ENCODE peak calls at places on chromosomes 7 and 10, in six cellular contexts. A is right lobe of liver, K is PC-9, Q is left ventricle myocardium inferior, N is fibroblast of pulmonary artery, W is colonic mucosa. M is an unnamed sample.

GRCh38 chr7:74405191-74405898 is 48.4 kb upstream of the GTF2IRD1 start:
- DNase-seq in A (no peak), N (peak), Q (no peak), K (no peak), W (no peak), M (no peak)

GRCh38 chr7:76390092-76390491 is 19.4 kb downstream of the SSC4D start:
- DNase-seq in K (no peak), A (no peak), W (no peak), N (no peak), Q (no peak), M (no peak)

GRCh38 chr7:73903321-73904218 is 42.6 kb downstream of the TMEM270 start:
- DNase-seq in Q (no peak), W (no peak), K (no peak), A (no peak), N (no peak), M (no peak)

GRCh38 chr10:61747341-61747740 is 84.6 kb downstream of the CABCOCO1 start:
- DNase-seq in Q (no peak), K (peak), N (peak), W (no peak), A (no peak), M (no peak)

GRCh38 chr7:86814980-86815379 is 171.3 kb downstream of the GRM3 start:
- DNase-seq in N (peak), Q (no peak), W (no peak), K (no peak), A (no peak), M (no peak)

GRCh38 chr7:37092548-37092947 is 356.1 kb downstream of the ELMO1 start:
- DNase-seq in K (no peak), Q (no peak), A (no peak), W (no peak), N (no peak), M (no peak)

GRCh38 chr10:132248455-132249231 is 59.1 kb downstream of the STK32C start:
- DNase-seq in N (peak), A (peak), K (no peak), Q (no peak), W (peak), M (peak)

GRCh38 chr10:89773081-89773480 is 71.7 kb downstream of the KIF20B start:
- DNase-seq in N (peak), K (no peak), A (no peak), Q (no peak), W (no peak), M (no peak)

GRCh38 chr7:34236839-34237492 is 331.6 kb downstream of the BMPER start:
- DNase-seq in W (no peak), Q (no peak), K (peak), N (no peak), A (no peak), M (no peak)

GRCh38 chr10:58431903-58432302 is 46.7 kb downstream of the TFAM start:
- DNase-seq in N (no peak), A (no peak), W (no peak), Q (no peak), K (no peak), M (no peak)

GRCh38 chr7:1112109-1112508 is 24.2 kb downstream of the GPER1 start:
- DNase-seq in A (no peak), Q (peak), W (no peak), N (no peak), K (no peak), M (no peak)

GRCh38 chr7:99514050-99514449 is 9.6 kb downstream of the ZKSCAN5 start:
- DNase-seq in A (no peak), Q (no peak), W (no peak), N (peak), K (no peak), M (no peak)

GRCh38 chr7:150342119-150342405 is 633 bp upstream of the RARRES2 start:
- DNase-seq in K (no peak), W (no peak), Q (no peak), A (no peak), N (no peak), M (no peak)

DNA sequence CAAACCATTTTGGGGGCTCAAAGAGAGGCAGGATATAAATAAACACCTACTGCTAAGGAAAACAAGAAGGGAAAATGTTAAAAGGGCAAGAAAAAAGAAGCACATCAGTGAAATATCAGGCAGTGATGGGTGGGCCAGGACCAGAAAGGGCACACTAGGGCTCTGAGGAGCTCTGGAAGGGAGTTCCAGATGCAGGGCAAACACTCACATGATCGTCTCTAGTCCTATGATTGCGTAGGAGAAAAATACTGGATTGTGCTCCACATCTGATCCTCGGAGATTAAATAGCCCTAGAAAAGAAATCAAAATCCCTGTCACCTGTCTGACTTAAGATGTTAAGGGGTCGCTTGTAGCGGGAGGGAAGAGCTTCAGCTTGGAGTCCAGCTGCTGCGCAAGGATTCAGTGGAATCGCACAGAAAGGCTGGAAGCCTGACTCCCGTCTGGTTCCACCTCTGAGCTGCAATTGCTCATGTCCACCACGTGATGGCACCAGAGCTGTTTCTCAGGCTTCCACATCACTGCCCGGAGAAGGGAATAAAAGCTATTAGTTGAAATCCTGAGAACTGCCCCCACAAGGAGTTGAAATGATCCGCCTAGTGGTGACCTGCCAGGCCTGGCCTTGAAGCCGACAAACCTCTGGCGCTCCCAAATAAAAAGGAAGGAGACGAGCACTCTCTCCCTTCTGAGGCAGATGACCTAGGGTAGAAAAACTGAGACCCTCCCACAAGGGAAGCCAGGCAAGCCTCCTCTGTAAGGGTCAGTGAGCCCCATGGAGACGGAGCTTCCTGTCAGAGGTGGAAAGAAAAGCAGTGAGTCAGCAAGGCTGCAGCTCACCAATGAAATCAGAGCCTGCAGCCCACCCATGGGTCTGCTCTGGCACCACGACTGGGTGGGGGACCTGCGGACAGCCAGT is 39.2 kb downstream of the XPNPEP1 start:
- DNase-seq in Q (peak), K (peak), N (peak), A (peak), W (peak), M (peak)
- H3K4me3 ChIP-seq in Q (peak), K (no peak), N (no peak), A (no peak), W (no peak), M (no peak)

DNA sequence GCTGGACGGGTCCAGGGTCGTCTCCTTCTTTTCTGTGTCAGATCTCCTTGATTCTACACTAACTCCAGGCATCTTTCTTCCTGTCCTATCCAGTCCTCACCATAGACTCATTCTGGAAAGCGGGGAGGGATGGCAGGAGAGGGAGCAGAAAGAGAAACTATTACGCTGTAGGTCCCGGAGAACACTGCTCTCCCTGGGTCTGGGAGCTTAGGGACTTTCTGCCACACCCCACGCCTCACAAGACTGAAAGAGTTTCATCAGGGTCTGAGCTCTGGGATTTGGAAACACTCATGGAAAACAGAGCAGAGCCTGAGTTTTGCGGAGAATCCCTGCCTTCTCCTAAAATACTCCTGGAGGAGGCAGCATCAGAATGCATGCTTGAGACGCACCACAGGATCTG is 38.0 kb downstream of the ASB13 start:
- DNase-seq in Q (no peak), A (no peak), W (peak), K (no peak), N (peak), M (no peak)
- H3K4me3 ChIP-seq in Q (peak), A (no peak), W (no peak), K (no peak), N (peak), M (no peak)

DNA sequence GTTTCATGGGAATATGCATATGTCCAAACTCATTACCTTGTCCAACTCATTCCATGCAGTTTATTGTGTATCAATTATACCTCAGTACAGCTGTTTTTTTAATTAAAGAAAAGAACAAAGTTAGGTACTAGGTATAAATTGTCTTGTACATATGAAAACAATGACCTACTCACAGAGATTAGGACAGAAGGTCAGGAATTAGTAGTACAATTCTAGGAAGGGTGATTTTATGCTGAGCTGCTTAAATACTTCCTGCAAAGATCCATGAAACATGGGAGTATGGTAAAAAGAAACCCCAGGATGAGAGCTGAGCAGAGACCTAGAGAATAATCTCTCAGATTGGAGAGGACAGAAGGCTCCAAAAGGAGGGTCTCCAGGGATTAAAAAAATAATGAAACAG is 13.8 kb upstream of the KDM7A start:
- DNase-seq in A (no peak), N (no peak), K (no peak), W (no peak), Q (no peak), M (no peak)
- H3K4me3 ChIP-seq in A (no peak), N (no peak), K (no peak), W (no peak), Q (no peak), M (no peak)

GRCh38 chr7:28685660-28686417 is 272.3 kb downstream of the TRIL start:
- DNase-seq in K (peak), N (peak), Q (peak), A (peak), W (peak), M (peak)
- H3K4me3 ChIP-seq in K (peak), N (peak), Q (peak), A (peak), W (peak), M (peak)

GRCh38 chr7:131231381-131232220 is 96.1 kb upstream of the MKLN1 start:
- DNase-seq in N (peak), K (no peak), A (no peak), Q (peak), W (peak), M (no peak)
- H3K4me3 ChIP-seq in N (no peak), K (no peak), A (no peak), Q (peak), W (no peak), M (no peak)

GRCh38 chr10:773562-774161 is 84.2 kb upstream of the DIP2C start:
- DNase-seq in W (no peak), K (no peak), A (no peak), N (no peak), Q (no peak), M (no peak)
- H3K4me3 ChIP-seq in W (no peak), K (no peak), A (no peak), N (no peak), Q (no peak), M (no peak)

DNA sequence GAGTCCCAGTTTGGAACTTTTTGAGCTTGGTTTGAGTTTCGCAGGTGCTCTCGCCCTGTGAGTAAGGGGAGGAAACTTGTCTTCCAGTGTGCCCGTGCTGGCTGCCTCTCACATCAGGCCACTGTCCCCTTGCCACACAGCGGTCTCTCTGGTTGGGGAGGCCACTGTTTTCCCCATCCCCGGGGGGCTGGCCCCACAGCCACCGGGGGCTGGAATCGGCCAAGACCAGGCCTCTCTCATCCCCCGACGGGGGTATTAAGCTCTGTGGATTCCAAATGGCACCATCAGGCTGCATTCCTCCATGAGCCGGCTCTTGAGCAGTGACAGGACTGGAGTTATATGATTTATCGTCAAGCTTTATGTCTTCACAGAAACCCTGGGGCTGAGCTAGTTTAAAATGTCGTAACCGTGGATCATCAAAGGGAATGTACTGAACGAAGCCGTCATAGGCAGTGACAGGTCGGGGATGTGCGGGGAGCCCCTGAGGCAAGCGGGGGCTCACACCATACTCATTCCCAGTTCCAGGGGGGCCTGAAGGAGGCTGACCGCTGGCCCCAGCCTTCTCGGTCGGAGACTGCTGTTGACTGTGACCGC is 30.8 kb downstream of the JCAD start:
- DNase-seq in K (no peak), W (no peak), Q (no peak), A (no peak), N (peak), M (no peak)
- H3K4me3 ChIP-seq in K (no peak), W (no peak), Q (no peak), A (no peak), N (no peak), M (no peak)